ENCODE peak calls at places on chromosomes 5 and 9, in nine cellular contexts. S is heart right ventricle; C is breast epithelium; A is stomach; F is HCT116; H is adrenal gland; Y is MM.1S; G is CD8-positive, alpha-beta T cell; O is kidney. M is an unnamed sample.

GRCh38 chr9:125493384-125493783 is 213.6 kb downstream of the MAPKAP1 start:
- DNase-seq in S (no peak), C (no peak), A (peak; percentile 34), F (no peak), H (no peak), Y (no peak), G (no peak), O (no peak), M (peak; percentile 51)

GRCh38 chr5:79069488-79070001 is at the start of the genes BHMT2 and DMGDH:
- DNase-seq in S (peak; percentile 48), C (no peak), A (no peak), F (no peak), H (peak; percentile 54), Y (no peak), G (no peak), O (peak; percentile 89), M (peak; percentile 30)

GRCh38 chr9:136625101-136626065 is 37.3 kb upstream of the EGFL7 start:
- DNase-seq in S (peak; percentile 93), C (peak; percentile 46), A (peak; percentile 92), F (no peak), H (peak; percentile 79), Y (no peak), G (no peak), O (peak; percentile 97), M (peak; percentile 94)

GRCh38 chr9:125679597-125680189 is 27.3 kb downstream of the MAPKAP1 start:
- DNase-seq in S (no peak), C (no peak), A (no peak), F (no peak), H (no peak), Y (no peak), G (no peak), O (no peak), M (no peak)

GRCh38 chr9:100720922-100721321 is 143.0 kb downstream of the CAVIN4 start:
- DNase-seq in S (no peak), C (no peak), A (no peak), F (no peak), H (no peak), Y (no peak), G (no peak), O (no peak), M (no peak)

GRCh38 chr9:36893148-36893547 is 140.9 kb downstream of the PAX5 start:
- DNase-seq in S (no peak), C (no peak), A (no peak), F (no peak), H (no peak), Y (no peak), G (no peak), O (no peak), M (no peak)

GRCh38 chr5:16406023-16406422 is 59.6 kb downstream of the ZNF622 start:
- DNase-seq in S (no peak), C (no peak), A (no peak), F (no peak), H (no peak), Y (no peak), G (no peak), O (no peak), M (no peak)

GRCh38 chr9:110429453-110429852 is 91.8 kb upstream of the TXNDC8 start:
- DNase-seq in S (no peak), C (no peak), A (no peak), F (no peak), H (no peak), Y (no peak), G (no peak), O (no peak), M (no peak)

GRCh38 chr5:39800202-39800601 is 375.4 kb upstream of the DAB2 start:
- DNase-seq in S (no peak), C (no peak), A (no peak), F (no peak), H (no peak), Y (no peak), G (no peak), O (no peak), M (no peak)

GRCh38 chr9:89605181-89606048 is 603 bp downstream of the GADD45G start:
- DNase-seq in S (peak; percentile 68), C (peak; percentile 42), A (peak; percentile 57), F (no peak), H (peak; percentile 69), Y (peak; percentile 35), G (peak; percentile 27), O (peak; percentile 87), M (peak; percentile 79)

GRCh38 chr5:35029333-35029732 is 18.4 kb downstream of the AGXT2 start:
- DNase-seq in S (no peak), C (no peak), A (no peak), F (no peak), H (no peak), Y (no peak), G (no peak), O (no peak), M (no peak)

GRCh38 chr5:173328896-173329369 is 719 bp upstream of the STC2 start:
- DNase-seq in S (no peak), C (no peak), A (no peak), F (peak; percentile 54), H (no peak), Y (no peak), G (no peak), O (no peak), M (peak; percentile 77)

GRCh38 chr9:68443560-68443959 is 87.1 kb downstream of the PGM5 start:
- DNase-seq in S (no peak), C (no peak), A (no peak), F (no peak), H (no peak), Y (no peak), G (no peak), O (no peak), M (no peak)

GRCh38 chr9:88198346-88198807 is 60.1 kb upstream of the SPATA31C2 start:
- DNase-seq in S (no peak), C (no peak), A (no peak), F (no peak), H (no peak), Y (no peak), G (no peak), O (no peak), M (no peak)

DNA sequence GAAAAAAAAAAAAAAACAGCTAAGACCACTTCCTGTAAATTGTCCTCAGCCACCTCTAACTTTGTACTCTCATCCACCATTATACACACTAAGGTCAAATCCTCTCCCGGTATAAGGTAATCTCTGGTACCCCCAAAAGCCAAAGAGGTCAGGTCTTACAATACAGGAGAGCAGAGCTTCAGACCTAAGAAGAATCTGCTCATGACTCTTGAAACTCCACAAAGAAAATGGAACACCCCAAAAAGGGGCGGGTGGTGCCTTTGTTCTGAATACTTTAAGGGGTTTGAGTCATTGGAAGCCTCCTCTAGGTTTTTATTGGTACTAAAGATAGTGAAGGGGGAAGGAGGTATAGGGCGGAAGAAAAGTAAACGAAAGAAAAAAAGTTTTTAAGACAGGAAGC is 69.8 kb downstream of the COL15A1 start:
- DNase-seq in S (no peak), C (no peak), A (no peak), F (no peak), H (no peak), Y (no peak), G (no peak), O (no peak), M (no peak)
- H3K4me3 ChIP-seq in S (no peak overlapping the region), C (no peak overlapping the region), A (no peak overlapping the region), F (no peak overlapping the region), H (no peak overlapping the region), Y (no peak overlapping the region), G (peak overlapping the region; percentile 24), O (no peak overlapping the region), M (no peak overlapping the region)

DNA sequence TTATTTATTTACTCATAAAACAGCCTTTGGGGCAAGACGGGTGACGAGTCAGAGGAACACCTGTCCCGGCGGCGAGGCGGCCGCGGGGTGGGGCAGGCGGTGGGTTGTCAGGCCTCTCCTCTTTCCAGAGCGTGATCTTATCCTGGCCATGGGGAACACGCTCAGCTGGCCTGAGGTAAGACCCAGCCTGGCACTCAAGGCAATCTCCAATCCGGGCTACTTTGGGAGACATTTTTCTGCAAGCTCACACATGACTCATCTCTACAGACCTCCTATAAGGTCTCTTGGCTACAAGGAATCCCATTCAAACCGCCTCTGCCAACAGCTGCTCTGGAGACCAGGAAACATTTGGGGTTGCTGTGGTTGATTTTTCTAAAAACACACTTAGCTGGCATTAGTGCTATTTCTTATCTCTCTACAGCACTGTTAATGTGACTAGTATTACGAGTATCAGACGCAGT is 6.2 kb downstream of the RAPGEF1 start:
- DNase-seq in S (peak; percentile 32), C (peak; percentile 71), A (peak; percentile 35), F (no peak), H (peak; percentile 66), Y (peak; percentile 15), G (no peak), O (peak; percentile 77), M (no peak)
- H3K4me3 ChIP-seq in S (no peak overlapping the region), C (no peak overlapping the region), A (no peak overlapping the region), F (no peak overlapping the region), H (no peak overlapping the region), Y (no peak overlapping the region), G (peak overlapping the region; percentile 11), O (no peak overlapping the region), M (no peak overlapping the region)

GRCh38 chr5:169299146-169299545 is 1.8 kb downstream of the SLIT3 start:
- DNase-seq in S (no peak), C (no peak), A (no peak), F (no peak), H (no peak), Y (no peak), G (no peak), O (no peak), M (no peak)
- H3K4me3 ChIP-seq in S (peak overlapping the region; percentile 45), C (peak overlapping the region; percentile 88), A (no peak overlapping the region), F (no peak overlapping the region), H (peak overlapping the region; percentile 59), Y (no peak overlapping the region), G (no peak overlapping the region), O (peak overlapping the region; percentile 28), M (no peak overlapping the region)

GRCh38 chr5:175870820-175871447 is 444 bp upstream of the CPLX2 start:
- DNase-seq in S (no peak), C (no peak), A (no peak), F (no peak), H (no peak), Y (no peak), G (no peak), O (no peak), M (no peak)

GRCh38 chr5:175872287-175873089 is 1.1 kb downstream of the CPLX2 start:
- DNase-seq in S (no peak), C (no peak), A (no peak), F (no peak), H (no peak), Y (no peak), G (no peak), O (no peak), M (peak; percentile 12)

GRCh38 chr5:175876107-175876506 is 4.7 kb downstream of the CPLX2 start:
- DNase-seq in S (no peak), C (no peak), A (no peak), F (no peak), H (no peak), Y (no peak), G (no peak), O (no peak), M (no peak)

GRCh38 chr5:175874462-175875139 is 3.2 kb downstream of the CPLX2 start:
- DNase-seq in S (no peak), C (no peak), A (no peak), F (no peak), H (no peak), Y (no peak), G (no peak), O (no peak), M (no peak)

DNA sequence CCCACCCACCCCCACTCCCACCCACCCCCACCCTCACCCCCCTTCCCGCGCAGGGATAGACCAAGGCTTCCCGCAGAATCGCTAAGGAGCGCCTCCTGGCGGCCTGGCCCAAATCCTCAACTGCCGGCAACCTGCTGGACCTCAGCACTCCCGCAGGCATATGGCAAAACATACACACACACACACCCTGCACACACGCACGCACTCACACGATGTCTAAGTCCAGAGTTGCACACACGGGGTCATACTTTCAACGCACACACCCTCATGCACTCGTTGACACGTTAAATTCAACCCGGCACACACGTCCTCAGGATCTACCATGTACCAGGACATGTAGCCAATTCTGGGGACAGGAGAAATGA is 1.7 kb downstream of the CPLX2 start:
- DNase-seq in S (no peak), C (no peak), A (no peak), F (no peak), H (no peak), Y (no peak), G (no peak), O (no peak), M (no peak)
- H3K4me3 ChIP-seq in S (no peak overlapping the region), C (no peak overlapping the region), A (peak overlapping the region; percentile 24), F (no peak overlapping the region), H (no peak overlapping the region), Y (no peak overlapping the region), G (no peak overlapping the region), O (no peak overlapping the region), M (no peak overlapping the region)

M was measured in pancreas.